ENCODE peak calls at places on chromosomes 13 and 19, in nine cellular contexts. B is esophagus muscularis mucosa, Y is adrenal gland, N is ovary, H is body of pancreas, C is A549, Q is tibial nerve, D is uterus, S is heart left ventricle. O is an unnamed sample.

GRCh38 chr19:34838753-34839431 is 65.9 kb upstream of the ZNF599 start:
- DNase-seq in C (no peak), N (no peak), B (no peak), Y (no peak), D (no peak), H (peak; percentile 42), S (peak; percentile 26), Q (no peak), O (no peak)

GRCh38 chr13:111953546-111954178 is 113.3 kb upstream of the SOX1 start:
- DNase-seq in B (no peak), D (no peak), Q (no peak), Y (no peak), N (no peak), S (no peak), H (no peak), C (no peak), O (no peak)

GRCh38 chr13:59750860-59751259 is 412.9 kb downstream of the DIAPH3 start:
- DNase-seq in B (no peak), H (peak; percentile 31), Y (no peak), S (no peak), Q (no peak), D (no peak), N (no peak), C (no peak), O (no peak)

GRCh38 chr13:83498486-83499190 is 383.6 kb downstream of the SLITRK1 start:
- DNase-seq in Y (no peak), S (no peak), Q (no peak), N (no peak), C (peak; percentile 9), H (no peak), D (no peak), B (no peak), O (no peak)

GRCh38 chr13:66576381-66576780 is 653.8 kb downstream of the PCDH9 start:
- DNase-seq in C (no peak), B (no peak), Q (no peak), S (no peak), N (no peak), H (no peak), Y (no peak), D (no peak), O (no peak)

GRCh38 chr19:50702870-50703829 is 16.5 kb downstream of the SHANK1 start:
- DNase-seq in B (no peak), Q (no peak), H (no peak), C (no peak), Y (no peak), N (no peak), S (no peak), D (no peak), O (no peak)

GRCh38 chr19:58396691-58397532 is 1.5 kb downstream of the RNF225 start:
- DNase-seq in Y (no peak), N (no peak), S (no peak), H (no peak), C (no peak), Q (no peak), B (no peak), D (no peak), O (no peak)

GRCh38 chr13:39185326-39185725 is 147.1 kb downstream of the NHLRC3 start:
- DNase-seq in Q (no peak), N (no peak), B (no peak), D (no peak), S (no peak), H (no peak), C (no peak), Y (no peak), O (no peak)

GRCh38 chr19:31154021-31154420 is 195.2 kb downstream of the TSHZ3 start:
- DNase-seq in Y (no peak), B (no peak), H (no peak), Q (no peak), N (no peak), C (no peak), S (no peak), D (no peak), O (peak; percentile 83)

DNA sequence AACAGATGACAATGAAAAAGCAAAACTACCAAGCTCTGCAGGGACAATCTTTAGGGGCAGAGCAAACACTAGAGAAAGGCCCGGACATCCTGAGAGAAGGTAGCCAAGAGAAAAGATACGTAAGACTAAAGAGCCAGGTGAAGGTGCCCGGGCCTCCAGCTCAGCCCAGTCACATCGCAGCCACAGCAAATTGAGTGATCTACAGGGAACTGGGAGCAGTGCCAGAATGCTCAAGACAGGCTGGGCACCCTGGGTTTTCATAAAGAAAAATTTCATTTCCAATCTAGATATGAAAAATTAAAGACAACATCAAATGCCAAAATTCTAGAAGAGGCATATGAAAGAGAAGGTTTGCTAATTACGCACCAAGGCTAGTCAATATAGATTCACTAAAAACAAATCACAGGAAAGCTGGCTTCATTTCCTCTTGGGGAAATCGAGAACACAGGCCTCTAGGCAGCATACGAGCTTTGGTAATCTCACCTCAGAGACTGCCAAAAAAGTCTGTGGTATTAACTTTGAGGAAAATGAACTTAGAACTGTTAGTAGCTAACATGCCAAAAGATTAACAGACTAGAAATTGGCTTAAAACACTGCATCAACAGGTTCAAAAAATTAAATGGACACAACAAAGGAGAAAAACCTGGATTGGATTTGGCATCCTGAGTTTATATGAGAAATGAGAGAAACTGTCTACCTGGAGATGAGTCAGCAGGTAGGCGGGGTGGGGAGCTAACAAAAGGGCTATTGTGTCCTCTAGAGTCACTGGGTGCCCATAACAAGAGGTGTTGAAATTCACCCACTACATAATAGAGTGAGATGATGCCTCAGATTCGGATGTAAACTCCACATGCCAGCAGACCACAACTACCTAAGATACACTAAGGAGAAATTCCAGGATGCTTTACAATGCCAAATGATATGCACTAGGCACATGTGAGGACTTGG is 6.6 kb downstream of the ANKRD10 start:
- DNase-seq in C (peak; percentile 28), D (no peak), B (no peak), H (peak; percentile 75), S (no peak), N (no peak), Y (peak; percentile 62), Q (no peak), O (peak; percentile 91)
- TF ChIP-seq POLR2A in C (no peak), D (no peak), B (no peak), H (peak; percentile 33), S (no peak), N (no peak), Y (no peak), Q (no peak), O (no peak)

GRCh38 chr13:28434934-28435333 is 60.0 kb downstream of the FLT1 start:
- DNase-seq in Y (no peak), S (no peak), C (no peak), N (no peak), H (no peak), B (no peak), Q (no peak), D (no peak), O (no peak)

GRCh38 chr13:28425796-28426195 is 69.1 kb downstream of the FLT1 start:
- DNase-seq in Q (no peak), Y (no peak), H (no peak), D (no peak), B (no peak), N (no peak), C (no peak), S (no peak), O (no peak)

GRCh38 chr13:28429685-28430290 is 65.1 kb downstream of the FLT1 start:
- DNase-seq in H (no peak), D (no peak), Y (no peak), B (no peak), C (no peak), N (no peak), Q (no peak), S (no peak), O (no peak)

DNA sequence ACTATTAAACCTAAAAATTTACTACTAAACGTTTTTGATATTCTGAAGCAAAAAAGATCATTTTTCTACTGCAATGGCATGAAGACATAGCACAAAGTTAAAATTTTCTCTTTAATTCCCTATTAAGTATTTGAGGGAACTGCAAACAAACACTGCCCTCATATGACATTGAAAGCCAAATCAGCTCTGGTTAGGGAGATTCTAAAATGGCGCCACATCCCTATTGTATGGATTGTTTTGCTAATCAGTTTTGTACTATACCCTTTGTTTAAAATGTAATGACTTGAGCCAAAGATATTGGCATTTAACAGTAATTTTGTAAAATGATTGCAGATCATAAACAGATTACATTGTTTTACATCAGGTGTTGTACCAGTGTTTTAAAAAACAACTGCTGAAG is 65.8 kb downstream of the FLT1 start:
- DNase-seq in N (no peak), C (no peak), H (no peak), Q (no peak), S (no peak), B (no peak), Y (no peak), D (no peak), O (no peak)
- H3K4me1 ChIP-seq in N (no peaks in the 10 kb centered on the region), C (no peaks in the 10 kb centered on the region), H (no peaks in the 10 kb centered on the region), Q (peaks cover 14% of the 10 kb centered on the region), S (peaks cover 11% of the 10 kb centered on the region), B (no peaks in the 10 kb centered on the region), Y (no peaks in the 10 kb centered on the region), D (no peaks in the 10 kb centered on the region), O (no peaks in the 10 kb centered on the region)

DNA sequence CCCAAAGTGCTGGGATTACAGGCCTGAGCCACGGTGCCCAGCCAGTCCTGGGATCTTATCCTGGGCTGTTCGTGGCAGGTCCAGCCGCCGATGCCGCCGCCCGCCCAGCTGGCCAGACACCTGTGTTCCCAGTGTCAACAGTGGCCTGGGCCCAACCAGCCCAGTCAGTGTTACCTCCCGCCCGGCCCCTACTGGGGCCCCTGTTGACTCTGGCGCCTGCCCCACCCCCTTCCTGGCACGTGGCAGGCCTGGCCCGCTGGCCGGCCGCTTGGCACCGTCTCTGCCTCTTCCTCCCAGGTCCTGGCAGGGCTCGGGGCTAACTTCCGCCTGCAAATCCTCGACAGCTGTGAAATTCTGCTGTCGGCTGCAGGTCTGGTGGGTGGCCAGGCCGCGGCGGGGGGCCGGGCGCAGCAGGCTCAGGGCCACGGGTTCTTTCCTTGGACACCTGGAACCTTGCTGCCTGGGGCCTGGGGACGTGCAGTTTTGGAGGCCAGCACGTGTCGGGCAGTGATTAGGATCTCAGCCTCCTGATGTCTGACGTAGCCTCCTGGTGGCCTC is 9.1 kb downstream of the ARID3A start:
- DNase-seq in Q (peak; percentile 45), C (no peak), H (peak; percentile 99), Y (peak; percentile 93), B (peak; percentile 97), N (peak; percentile 80), D (peak; percentile 74), S (peak; percentile 94), O (peak; percentile 94)
- TF ChIP-seq CTCF in Q (no peak), C (no peak), H (peak; percentile 24), Y (no peak), B (no peak), N (peak; percentile 10), D (no peak), S (no peak), O (no peak)

GRCh38 chr19:41221514-41222205 is 2.6 kb downstream of the AXL start:
- DNase-seq in Y (no peak), N (no peak), B (no peak), Q (no peak), S (no peak), H (no peak), C (no peak), D (no peak), O (no peak)

GRCh38 chr19:41222240-41222639 is 3.2 kb downstream of the AXL start:
- DNase-seq in N (no peak), Q (no peak), B (no peak), S (no peak), Y (no peak), C (no peak), D (no peak), H (no peak), O (no peak)

GRCh38 chr19:41218249-41218614 is 791 bp upstream of the AXL start:
- DNase-seq in H (no peak), N (no peak), B (no peak), S (no peak), Y (no peak), Q (no peak), C (no peak), D (no peak), O (no peak)

GRCh38 chr19:41218615-41219507 is at the start of gene AXL:
- DNase-seq in B (peak; percentile 94), N (peak; percentile 86), D (peak; percentile 83), S (peak; percentile 88), Y (peak; percentile 90), Q (peak; percentile 84), H (peak; percentile 35), C (peak; percentile 97), O (peak; percentile 88)

GRCh38 chr19:41219924-41220567 is 1.0 kb downstream of the AXL start:
- DNase-seq in H (peak; percentile 32), B (no peak), C (no peak), Y (peak; percentile 49), D (peak; percentile 62), Q (no peak), N (peak; percentile 64), S (peak; percentile 76), O (no peak)
- TF ChIP-seq POLR2A in H (no peak), B (no peak), C (no peak), Y (no peak), D (peak; percentile 23), Q (no peak), N (no peak), S (no peak), O (no peak)

O was measured in prostate gland.